ENCODE peak calls at places on chromosomes 6 and 20, in eight cellular contexts. K is NCI-H1694; A is RPMI8226; S is GM13977; F is nucleus accumbens; T is stimulated activated CD8-positive, alpha-beta memory T cell treated with anti-CD3 and anti-CD28 coated beads, Interleukin-4, amount 100 ng/mL, for 1 hour; L is NAMALWA; I is lung. C is an unnamed sample.
A peak's percentile ranks its signal among the peaks of the same experiment; 100 is the strongest.

GRCh38 chr6:109496036-109496761 is 13.2 kb upstream of the ZBTB24 start:
- DNase-seq in F (no peak), L (no peak), T (no peak), K (no peak), A (no peak), I (no peak), S (no peak), C (no peak)

GRCh38 chr6:138979365-138979764 is 8.7 kb downstream of the REPS1 start:
- DNase-seq in S (no peak), A (no peak), L (no peak), I (no peak), F (no peak), T (no peak), K (no peak), C (peak; percentile 23)

GRCh38 chr20:44142416-44142815 is 44.6 kb downstream of the JPH2 start:
- DNase-seq in K (no peak), T (no peak), F (no peak), L (no peak), S (no peak), A (no peak), I (no peak), C (peak; percentile 92)

GRCh38 chr6:2810092-2810671 is 31.5 kb downstream of the SERPINB1 start:
- DNase-seq in A (no peak), L (no peak), I (peak; percentile 61), K (no peak), T (no peak), S (no peak), F (no peak), C (no peak)

GRCh38 chr6:106979435-106979884 is 4.9 kb upstream of the CD24 start:
- DNase-seq in K (peak; percentile 52), L (peak; percentile 90), T (peak; percentile 57), S (peak; percentile 78), I (peak; percentile 85), A (peak; percentile 78), F (peak; percentile 51), C (peak; percentile 68)

GRCh38 chr6:119541132-119541905 is 191.8 kb upstream of the MAN1A1 start:
- DNase-seq in S (no peak), K (no peak), T (no peak), A (no peak), L (no peak), I (no peak), F (no peak), C (peak; percentile 99)

GRCh38 chr6:34276881-34277762 is 28.3 kb upstream of the SMIM29 start:
- DNase-seq in K (no peak), T (no peak), S (no peak), L (no peak), A (no peak), I (no peak), F (no peak), C (no peak)

GRCh38 chr20:3800878-3801260 is 4.8 kb downstream of the CDC25B start:
- DNase-seq in T (no peak), I (no peak), F (no peak), A (no peak), K (no peak), S (no peak), L (no peak), C (no peak)

GRCh38 chr6:43809417-43810305 is 39.6 kb downstream of the VEGFA start:
- DNase-seq in L (no peak), T (no peak), S (no peak), F (no peak), K (no peak), A (no peak), I (no peak), C (peak; percentile 79)

GRCh38 chr20:1920252-1920651 is 25.0 kb downstream of the SIRPA start:
- DNase-seq in K (no peak), T (no peak), A (no peak), F (no peak), S (no peak), I (no peak), L (no peak), C (no peak)

GRCh38 chr6:118913161-118913560 is 19.2 kb downstream of the ASF1A start:
- DNase-seq in A (no peak), L (no peak), T (no peak), I (no peak), S (no peak), K (no peak), F (no peak), C (no peak)

GRCh38 chr6:43669050-43669921 is 18.3 kb downstream of the MRPS18A start:
- DNase-seq in I (no peak), K (no peak), L (no peak), T (no peak), F (peak; percentile 32), A (peak; percentile 15), S (no peak), C (peak; percentile 51)

GRCh38 chr6:98929498-98930060 is 18.2 kb downstream of the FBXL4 start:
- DNase-seq in S (no peak), A (no peak), L (no peak), F (no peak), K (no peak), T (no peak), I (no peak), C (peak; percentile 31)

GRCh38 chr6:41531591-41532582 is 14.3 kb upstream of the FOXP4 start:
- DNase-seq in T (peak; percentile 22), S (peak; percentile 88), K (peak; percentile 45), I (no peak), A (no peak), F (no peak), L (peak; percentile 80), C (peak; percentile 74)

GRCh38 chr20:47656313-47656712 is 129.0 kb downstream of the SULF2 start:
- DNase-seq in A (no peak), L (no peak), F (no peak), T (no peak), K (no peak), S (no peak), I (no peak), C (no peak)

GRCh38 chr6:119821380-119821779 is 471.8 kb upstream of the MAN1A1 start:
- DNase-seq in K (no peak), F (no peak), A (no peak), I (no peak), L (no peak), T (no peak), S (no peak), C (no peak)

GRCh38 chr6:35498407-35499045 is 1.6 kb upstream of the TEAD3 start:
- DNase-seq in L (no peak), K (no peak), A (no peak), I (no peak), S (no peak), T (no peak), F (no peak), C (no peak)

GRCh38 chr6:159267165-159267564 is 98.0 kb downstream of the FNDC1 start:
- DNase-seq in K (no peak), T (no peak), S (no peak), F (no peak), I (no peak), L (peak; percentile 20), A (peak; percentile 8), C (peak; percentile 37)

GRCh38 chr6:89471287-89471867 is 38.4 kb downstream of the ANKRD6 start:
- DNase-seq in A (no peak), K (no peak), F (no peak), T (no peak), S (no peak), L (no peak), I (no peak), C (no peak)

GRCh38 chr20:49595811-49596545 is 28.0 kb upstream of the PTGIS start:
- DNase-seq in S (no peak), K (no peak), F (no peak), T (peak; percentile 35), I (no peak), A (no peak), L (no peak), C (peak; percentile 87)

GRCh38 chr6:16658661-16659060 is 102.6 kb downstream of the ATXN1 start:
- DNase-seq in A (no peak), I (no peak), T (no peak), F (no peak), S (no peak), L (no peak), K (no peak), C (no peak)